ENCODE peak calls at places on chromosome 12, in five cellular contexts. F is stimulated activated CD4-positive, alpha-beta T cell treated with anti-CD3 and anti-CD28 coated beads, TNF-alpha, amount 100 ng/mL, for 48 hours; Z is activated CD8-positive, alpha-beta T cell treated with anti-CD3 and anti-CD28 coated beads for 36 hours; U is ecto neural progenitor cell; S is nephron progenitor cell. M is an unnamed sample.

GRCh38 chr12:124557518-124558223 is 9.7 kb downstream of the NCOR2 start:
- DNase-seq in U (no peak), F (no peak), S (no peak), Z (no peak), M (no peak)

GRCh38 chr12:86312258-86312657 is 56.1 kb upstream of the MGAT4C start:
- DNase-seq in S (no peak), F (no peak), Z (no peak), U (no peak), M (no peak)

GRCh38 chr12:70722584-70723343 is 85.5 kb upstream of the PTPRB start:
- DNase-seq in U (no peak), F (no peak), Z (peak), S (no peak), M (no peak)

GRCh38 chr12:119115296-119115905 is 63.3 kb upstream of the HSPB8 start:
- DNase-seq in S (peak), F (peak), U (peak), Z (peak), M (peak)

GRCh38 chr12:3187846-3188755 is 110.9 kb downstream of the TSPAN9 start:
- DNase-seq in Z (no peak), S (no peak), U (no peak), F (no peak), M (no peak)

GRCh38 chr12:124842800-124843510 is 20.7 kb downstream of the SCARB1 start:
- DNase-seq in S (no peak), Z (no peak), U (no peak), F (no peak), M (no peak)

GRCh38 chr12:115474525-115475353 is 790.8 kb upstream of the TBX3 start:
- DNase-seq in F (no peak), S (no peak), Z (no peak), U (no peak), M (no peak)

GRCh38 chr12:56084958-56085543 is 5.1 kb downstream of the ERBB3 start:
- DNase-seq in Z (peak), U (no peak), S (peak), F (no peak), M (peak)

GRCh38 chr12:124514145-124514995 is 53.0 kb downstream of the NCOR2 start:
- DNase-seq in Z (no peak), S (no peak), U (no peak), F (no peak), M (no peak)

GRCh38 chr12:122861586-122861970 is 26.3 kb downstream of the HIP1R start:
- DNase-seq in F (no peak), Z (no peak), S (no peak), U (no peak), M (peak)

GRCh38 chr12:95492462-95492861 is 18.5 kb downstream of the METAP2 start:
- DNase-seq in F (no peak), U (no peak), Z (no peak), S (no peak), M (no peak)

GRCh38 chr12:64273527-64274403 is 51.7 kb upstream of the KICS2 start:
- DNase-seq in S (peak), U (peak), F (no peak), Z (peak), M (peak)

GRCh38 chr12:113075137-113075683 is 18.7 kb downstream of the DTX1 start:
- DNase-seq in S (no peak), F (no peak), U (no peak), Z (peak), M (no peak)

GRCh38 chr12:124411291-124411878 is 116.5 kb downstream of the RFLNA start:
- DNase-seq in F (no peak), Z (no peak), U (peak), S (peak), M (no peak)

GRCh38 chr12:19018302-19018980 is 111.1 kb upstream of the PLEKHA5 start:
- DNase-seq in U (no peak), F (no peak), S (no peak), Z (no peak), M (no peak)

GRCh38 chr12:56751712-56752598 is at the start of gene PRIM1:
- DNase-seq in S (peak), F (peak), U (peak), Z (peak), M (peak)

GRCh38 chr12:92403210-92404175 is 257.8 kb upstream of the BTG1 start:
- DNase-seq in S (no peak), U (no peak), F (no peak), Z (peak), M (no peak)

GRCh38 chr12:86264451-86265328 is 8.5 kb upstream of the MGAT4C start:
- DNase-seq in F (no peak), S (peak), Z (no peak), U (peak), M (peak)

GRCh38 chr12:111409403-111410228 is 3.9 kb downstream of the SH2B3 start:
- DNase-seq in U (no peak), F (no peak), S (peak), Z (peak), M (no peak)

GRCh38 chr12:65200007-65200665 is 30.8 kb downstream of the LEMD3 start:
- DNase-seq in S (no peak), F (no peak), U (no peak), Z (no peak), M (no peak)

GRCh38 chr12:27515671-27516070 is 8.3 kb upstream of the PPFIBP1 start:
- DNase-seq in U (no peak), F (no peak), Z (no peak), S (no peak), M (no peak)

GRCh38 chr12:62191747-62192485 is 68.3 kb upstream of the USP15 start:
- DNase-seq in F (peak), S (peak), U (peak), Z (peak), M (peak)

GRCh38 chr12:8145754-8146415 is 10.9 kb upstream of the ZNF705A start:
- DNase-seq in S (peak), U (peak), F (no peak), Z (no peak), M (peak)

GRCh38 chr12:49369723-49370145 is 2.5 kb downstream of the SPATS2 start:
- DNase-seq in U (no peak), Z (peak), S (no peak), F (no peak), M (peak)

GRCh38 chr12:57590536-57590891 is 478 bp upstream of the PIP4K2C start:
- DNase-seq in F (no peak), S (no peak), Z (no peak), U (no peak), M (no peak)

GRCh38 chr12:120116792-120117651 is 469 bp upstream of the RAB35 start:
- DNase-seq in S (peak), Z (peak), F (peak), U (peak), M (peak)

GRCh38 chr12:75954076-75954475 is 77.5 kb downstream of the PHLDA1 start:
- DNase-seq in S (no peak), U (no peak), Z (no peak), F (no peak), M (no peak)

GRCh38 chr12:71804505-71804904 is 35.1 kb upstream of the TBC1D15 start:
- DNase-seq in F (no peak), S (peak), Z (peak), U (peak), M (peak)

GRCh38 chr12:65300679-65301349 is 22.3 kb downstream of the MSRB3 start:
- DNase-seq in F (no peak), U (no peak), S (peak), Z (no peak), M (peak)

GRCh38 chr12:26090853-26091510 is 33.9 kb downstream of the BHLHE41 start:
- DNase-seq in U (no peak), S (no peak), Z (no peak), F (no peak), M (no peak)

GRCh38 chr12:27424631-27425230 is 21.8 kb upstream of the SMCO2 start:
- DNase-seq in S (no peak), F (no peak), Z (peak), U (no peak), M (no peak)

GRCh38 chr12:23474438-23475000 is 475.0 kb downstream of the SOX5 start:
- DNase-seq in Z (no peak), S (no peak), U (no peak), F (no peak), M (no peak)

GRCh38 chr12:10027311-10028099 is 3.0 kb upstream of the CLEC9A start:
- DNase-seq in Z (no peak), F (no peak), S (no peak), U (no peak), M (no peak)

GRCh38 chr12:57832966-57833365 is 13.6 kb downstream of the CTDSP2 start:
- DNase-seq in S (peak), F (no peak), Z (peak), U (peak), M (no peak)

GRCh38 chr12:12885060-12885792 is 6.1 kb upstream of the GPRC5A start:
- DNase-seq in U (no peak), S (peak), Z (no peak), F (no peak), M (peak)

GRCh38 chr12:113416091-113416754 is 6.0 kb upstream of the SDSL start:
- DNase-seq in F (no peak), Z (no peak), U (no peak), S (no peak), M (no peak)

GRCh38 chr12:51371295-51371953 is 19.8 kb downstream of the GALNT6 start:
- DNase-seq in U (peak), F (no peak), S (peak), Z (no peak), M (peak)

GRCh38 chr12:44154128-44154527 is 318.2 kb downstream of the TMEM117 start:
- DNase-seq in F (no peak), S (no peak), U (no peak), Z (no peak), M (no peak)

GRCh38 chr12:2396448-2396871 is 343.7 kb downstream of the CACNA1C start:
- DNase-seq in F (no peak), U (no peak), Z (no peak), S (no peak), M (no peak)

M was measured in WTC11.